ENCODE peak calls at places on chromosomes 13 and 19, in five cellular contexts. X, P, D, M and Y are unnamed samples.

GRCh38 chr13:44425041-44425814 is 51.6 kb downstream of the SERP2 start:
- DNase-seq in X (no peak), P (no peak), D (no peak), M (no peak), Y (no peak)

GRCh38 chr13:68173111-68173510 is 943.0 kb upstream of the PCDH9 start:
- DNase-seq in X (no peak), P (no peak), D (no peak), M (no peak), Y (peak; percentile 63)

GRCh38 chr13:19283836-19284235 is 102.2 kb upstream of the TUBA3C start:
- DNase-seq in X (no peak), P (no peak), D (no peak), M (no peak), Y (no peak)

GRCh38 chr19:38321646-38322323 is 2.1 kb downstream of the KCNK6 start:
- DNase-seq in X (no peak), P (peak; percentile 95), D (no peak), M (peak; percentile 72), Y (peak; percentile 94)

GRCh38 chr19:40252395-40252794 is 25.9 kb upstream of the CCNP start:
- DNase-seq in X (no peak), P (no peak), D (no peak), M (no peak), Y (no peak)

GRCh38 chr13:29758591-29759114 is 91.8 kb downstream of the UBL3 start:
- DNase-seq in X (peak; percentile 34), P (no peak), D (no peak), M (no peak), Y (peak; percentile 36)

GRCh38 chr13:73876323-73876722 is 257.9 kb downstream of the KLF12 start:
- DNase-seq in X (no peak), P (no peak), D (no peak), M (no peak), Y (no peak)

GRCh38 chr13:28533049-28533436 is 38.1 kb upstream of the FLT1 start:
- DNase-seq in X (no peak), P (no peak), D (no peak), M (no peak), Y (no peak)

GRCh38 chr13:29453657-29454056 is 141.8 kb downstream of the SLC7A1 start:
- DNase-seq in X (no peak), P (no peak), D (no peak), M (no peak), Y (no peak)

GRCh38 chr13:80001510-80001842 is 339.4 kb downstream of the SPRY2 start:
- DNase-seq in X (no peak), P (no peak), D (no peak), M (no peak), Y (no peak)

GRCh38 chr19:12000152-12000981 is 35.1 kb downstream of the ZNF433 start:
- DNase-seq in X (no peak), P (peak; percentile 60), D (no peak), M (no peak), Y (no peak)

GRCh38 chr19:40928859-40929258 is 46.8 kb upstream of the CYP2A7 start:
- DNase-seq in X (no peak), P (no peak), D (no peak), M (no peak), Y (no peak)

GRCh38 chr13:112545866-112546265 is 42.1 kb downstream of the TUBGCP3 start:
- DNase-seq in X (no peak), P (peak; percentile 92), D (peak; percentile 41), M (peak; percentile 20), Y (peak; percentile 68)

GRCh38 chr19:41706741-41707501 is 1.5 kb upstream of the CEACAM5 start:
- DNase-seq in X (peak; percentile 89), P (no peak), D (no peak), M (peak; percentile 69), Y (peak; percentile 58)

GRCh38 chr13:109684836-109685602 is 101.4 kb downstream of the IRS2 start:
- DNase-seq in X (peak; percentile 67), P (no peak), D (no peak), M (peak; percentile 58), Y (peak; percentile 91)

GRCh38 chr13:104143760-104144406 is 1077.7 kb upstream of the SLC10A2 start:
- DNase-seq in X (no peak), P (no peak), D (no peak), M (no peak), Y (no peak)

GRCh38 chr13:24997367-24997967 is 98.5 kb upstream of the PABPC3 start:
- DNase-seq in X (no peak), P (no peak), D (no peak), M (peak; percentile 10), Y (peak; percentile 33)

GRCh38 chr19:4455742-4456565 is 1.6 kb downstream of the UBXN6 start:
- DNase-seq in X (no peak), P (peak; percentile 97), D (peak; percentile 77), M (peak; percentile 66), Y (peak; percentile 16)

GRCh38 chr13:29230446-29230845 is 365.0 kb downstream of the SLC7A1 start:
- DNase-seq in X (no peak), P (no peak), D (no peak), M (no peak), Y (no peak)

GRCh38 chr19:8335343-8336071 is 7.6 kb downstream of the KANK3 start:
- DNase-seq in X (no peak), P (peak; percentile 84), D (no peak), M (no peak), Y (no peak)
- TF ChIP-seq CTCF in X (no peak), P (no peak), D (peak; percentile 9), M (peak; percentile 47), Y (no peak)

GRCh38 chr19:49129238-49129583 is 9.9 kb downstream of the PPFIA3 start:
- DNase-seq in X (peak; percentile 58), P (peak; percentile 74), D (no peak), M (no peak), Y (no peak)

GRCh38 chr19:49126575-49126974 is 7.2 kb downstream of the PPFIA3 start:
- DNase-seq in X (no peak), P (no peak), D (no peak), M (no peak), Y (no peak)

GRCh38 chr19:49130325-49130724 is 11.0 kb downstream of the PPFIA3 start:
- DNase-seq in X (no peak), P (no peak), D (no peak), M (no peak), Y (no peak)

GRCh38 chr19:49128545-49129237 is 9.3 kb downstream of the PPFIA3 start:
- DNase-seq in X (no peak), P (peak; percentile 5), D (no peak), M (no peak), Y (no peak)

GRCh38 chr19:49127674-49128544 is 8.6 kb downstream of the PPFIA3 start:
- DNase-seq in X (peak; percentile 98), P (peak; percentile 100), D (peak; percentile 71), M (peak; percentile 97), Y (peak; percentile 98)
- TF ChIP-seq CTCF in X (no peak), P (no peak), D (no peak), M (no peak), Y (peak; percentile 22)

GRCh38 chr13:95002968-95003813 is 290.8 kb upstream of the SOX21 start:
- DNase-seq in X (no peak), P (peak; percentile 72), D (no peak), M (no peak), Y (no peak)

GRCh38 chr13:94997126-94997525 is 284.8 kb upstream of the SOX21 start:
- DNase-seq in X (no peak), P (no peak), D (no peak), M (no peak), Y (no peak)

GRCh38 chr13:94996445-94996844 is 284.1 kb upstream of the SOX21 start:
- DNase-seq in X (no peak), P (no peak), D (no peak), M (no peak), Y (no peak)

GRCh38 chr13:95002126-95002525 is 289.8 kb upstream of the SOX21 start:
- DNase-seq in X (no peak), P (no peak), D (no peak), M (no peak), Y (no peak)

GRCh38 chr13:94999871-95000270 is 287.5 kb upstream of the SOX21 start:
- DNase-seq in X (no peak), P (peak; percentile 26), D (no peak), M (no peak), Y (peak; percentile 34)
- TF ChIP-seq CTCF in X (no peak), P (no peak), D (no peak), M (no peak), Y (no peak)

GRCh38 chr13:21478881-21479808 is 20.0 kb upstream of the ZDHHC20 start:
- DNase-seq in X (no peak), P (peak; percentile 73), D (peak; percentile 34), M (peak; percentile 38), Y (peak; percentile 78)
- TF ChIP-seq CTCF in X (no peak), P (peak; percentile 49), D (peak; percentile 37), M (peak; percentile 68), Y (peak; percentile 50)

DNA sequence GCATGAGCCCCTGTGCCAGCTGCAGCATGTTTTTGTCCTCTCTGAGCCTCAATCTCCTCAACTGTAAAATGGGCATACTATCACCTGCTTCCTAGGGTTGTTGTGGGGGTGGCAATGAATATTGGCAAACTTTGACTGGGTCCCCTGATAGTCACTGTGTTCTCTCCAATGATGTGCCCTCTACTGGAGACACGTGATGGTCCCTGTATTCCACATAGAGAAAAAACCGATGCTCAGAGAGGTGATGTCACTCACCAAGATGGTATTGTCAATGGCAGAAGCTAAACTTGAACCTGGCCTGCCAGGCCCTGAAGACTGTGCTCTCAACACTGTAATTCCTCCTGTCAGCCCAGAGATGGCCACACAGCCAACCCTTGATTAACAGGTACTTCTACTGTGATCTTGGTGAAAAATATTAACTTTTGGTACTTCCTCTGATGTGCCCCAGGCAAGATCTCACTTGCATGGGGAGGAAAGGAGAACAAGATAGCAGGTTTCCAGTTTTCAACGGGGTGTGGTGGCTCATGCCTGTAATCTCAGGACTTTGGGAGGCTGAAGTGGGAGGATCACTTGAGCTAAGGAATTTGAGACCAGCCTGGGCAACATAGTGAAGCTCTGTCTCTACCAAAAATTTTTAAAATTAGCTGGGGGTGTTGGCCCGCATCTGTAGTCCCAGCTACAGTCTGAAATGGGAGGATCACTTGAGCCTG is 3.6 kb downstream of the CEACAM20 start:
- DNase-seq in X (no peak), P (no peak), D (no peak), M (no peak), Y (no peak)
- TF ChIP-seq CTCF in X (no peak), P (no peak), D (no peak), M (no peak), Y (no peak)

GRCh38 chr19:478236-478888 is 17.5 kb upstream of the SHC2 start:
- DNase-seq in X (no peak), P (no peak), D (no peak), M (no peak), Y (no peak)

GRCh38 chr19:483332-484072 is 12.8 kb upstream of the MADCAM1 start:
- DNase-seq in X (no peak), P (peak; percentile 67), D (no peak), M (no peak), Y (no peak)

GRCh38 chr19:484494-484893 is 11.8 kb upstream of the MADCAM1 start:
- DNase-seq in X (no peak), P (peak; percentile 21), D (no peak), M (no peak), Y (no peak)

GRCh38 chr19:482186-483041 is 13.9 kb upstream of the MADCAM1 start:
- DNase-seq in X (no peak), P (peak; percentile 74), D (no peak), M (no peak), Y (no peak)

GRCh38 chr19:480016-480855 is 16.1 kb upstream of the MADCAM1 start:
- DNase-seq in X (peak; percentile 80), P (peak; percentile 98), D (no peak), M (no peak), Y (no peak)
- TF ChIP-seq CTCF in X (peak; percentile 22), P (peak; percentile 51), D (peak; percentile 65), M (no peak), Y (peak; percentile 25)